ENCODE peak calls at places on chromosomes 6 and 20, in ten cellular contexts. Q is HuH-7; I is neural progenitor cell; B is T1000; J is dermis microvascular lymphatic vessel endothelial cell; U is ascending aorta; K is RWPE1; S is HTR-8/SVneo; O is amniotic stem cell; P is CD4-positive, CD25-positive, alpha-beta regulatory T cell. X is an unnamed sample.

GRCh38 chr20:13786143-13786828 is 1.5 kb downstream of the NDUFAF5 start:
- DNase-seq in Q (no peak), I (no peak), B (no peak), J (no peak), U (no peak), K (peak), S (no peak), O (no peak), P (no peak), X (no peak)

GRCh38 chr20:13841206-13841605 is 56.4 kb downstream of the NDUFAF5 start:
- DNase-seq in Q (no peak), I (no peak), B (no peak), J (no peak), U (no peak), K (no peak), S (no peak), O (no peak), P (no peak), X (no peak)

GRCh38 chr20:12966468-12967085 is 42.2 kb upstream of the SPTLC3 start:
- DNase-seq in Q (no peak), I (peak), B (no peak), J (peak), U (no peak), K (peak), S (no peak), O (no peak), P (no peak), X (no peak)

GRCh38 chr6:7267521-7268091 is 45.4 kb downstream of the SSR1 start:
- DNase-seq in Q (no peak), I (no peak), B (peak), J (peak), U (no peak), K (peak), S (peak), O (peak), P (no peak), X (no peak)

GRCh38 chr6:63644668-63645326 is 9.2 kb downstream of the PHF3 start:
- DNase-seq in Q (no peak), I (no peak), B (no peak), J (peak), U (no peak), K (peak), S (no peak), O (no peak), P (no peak), X (no peak)

GRCh38 chr6:39243809-39244208 is 14.5 kb upstream of the KCNK5 start:
- DNase-seq in Q (no peak), I (no peak), B (no peak), J (no peak), U (no peak), K (no peak), S (no peak), O (no peak), P (no peak), X (peak)

GRCh38 chr6:9494864-9495263 is 920.0 kb downstream of the TFAP2A start:
- DNase-seq in Q (no peak), I (no peak), B (no peak), J (no peak), U (no peak), K (no peak), S (no peak), O (no peak), P (no peak), X (no peak)

GRCh38 chr6:157228421-157229218 is 94.7 kb downstream of the TMEM242 start:
- DNase-seq in Q (no peak), I (peak), B (no peak), J (no peak), U (no peak), K (no peak), S (no peak), O (no peak), P (no peak), X (no peak)

GRCh38 chr6:127266892-127267741 is 453 bp downstream of the RNF146 start:
- DNase-seq in Q (peak), I (peak), B (peak), J (peak), U (peak), K (peak), S (peak), O (no peak), P (peak), X (peak)

GRCh38 chr6:52304917-52305316 is 20.4 kb upstream of the MCM3 start:
- DNase-seq in Q (no peak), I (peak), B (no peak), J (no peak), U (no peak), K (no peak), S (no peak), O (no peak), P (no peak), X (no peak)

GRCh38 chr6:13428528-13429405 is 58.6 kb downstream of the GFOD1 start:
- DNase-seq in Q (no peak), I (no peak), B (no peak), J (no peak), U (no peak), K (no peak), S (no peak), O (no peak), P (no peak), X (no peak)

GRCh38 chr6:10434235-10434634 is 19.4 kb upstream of the TFAP2A start:
- DNase-seq in Q (no peak), I (no peak), B (no peak), J (no peak), U (no peak), K (peak), S (no peak), O (no peak), P (no peak), X (no peak)

GRCh38 chr6:135901776-135902524 is 50.4 kb downstream of the PDE7B start:
- DNase-seq in Q (no peak), I (no peak), B (no peak), J (no peak), U (no peak), K (no peak), S (no peak), O (peak), P (no peak), X (no peak)

GRCh38 chr6:35568967-35569606 is 56.4 kb upstream of the TULP1 start:
- DNase-seq in Q (peak), I (peak), B (no peak), J (peak), U (no peak), K (no peak), S (no peak), O (no peak), P (peak), X (peak)

GRCh38 chr20:11993886-11994466 is 76.3 kb downstream of the BTBD3 start:
- DNase-seq in Q (no peak), I (no peak), B (no peak), J (no peak), U (no peak), K (no peak), S (no peak), O (no peak), P (no peak), X (no peak)

GRCh38 chr6:3318821-3319540 is 60.2 kb downstream of the PSMG4 start:
- DNase-seq in Q (no peak), I (no peak), B (no peak), J (no peak), U (no peak), K (no peak), S (no peak), O (no peak), P (no peak), X (no peak)